ENCODE peak calls at places on chromosomes 7 and 10, in four cellular contexts. R is kidney tubule cell, F is AG20443, L is MV-4-11. E is an unnamed sample.

GRCh38 chr10:18719811-18720210 is 60.6 kb downstream of the ARL5B start:
- DNase-seq in F (peak; percentile 23), L (no peak), R (no peak), E (no peak)

GRCh38 chr7:91357379-91357778 is 93.1 kb downstream of the FZD1 start:
- DNase-seq in R (peak; percentile 77), L (no peak), F (no peak), E (no peak)

GRCh38 chr7:28613262-28613661 is 200.9 kb downstream of the CREB5 start:
- DNase-seq in L (no peak), R (peak; percentile 51), F (no peak), E (no peak)

GRCh38 chr10:50275650-50276235 is 24.4 kb upstream of the ASAH2 start:
- DNase-seq in R (peak; percentile 29), L (peak; percentile 23), F (peak; percentile 44), E (peak; percentile 19)

GRCh38 chr7:138092486-138093028 is 16.3 kb downstream of the AKR1D1 start:
- DNase-seq in L (no peak), R (peak; percentile 63), F (no peak), E (no peak)

GRCh38 chr7:155963356-155963755 is 151.1 kb upstream of the SHH start:
- DNase-seq in F (no peak), R (no peak), L (no peak), E (no peak)

GRCh38 chr7:75727881-75728592 is 10.7 kb downstream of the HIP1 start:
- DNase-seq in R (peak; percentile 66), L (peak; percentile 68), F (peak; percentile 32), E (peak; percentile 81)

GRCh38 chr7:133676805-133677370 is 424.0 kb downstream of the EXOC4 start:
- DNase-seq in F (no peak), L (no peak), R (peak; percentile 13), E (no peak)

GRCh38 chr7:133529861-133530260 is 277.0 kb downstream of the EXOC4 start:
- DNase-seq in L (no peak), R (no peak), F (no peak), E (no peak)

GRCh38 chr10:24209421-24209770 is 458 bp downstream of the KIAA1217 start:
- DNase-seq in L (no peak), F (peak; percentile 40), R (peak; percentile 87), E (peak; percentile 30)

GRCh38 chr10:77500754-77501151 is 136.9 kb downstream of the KCNMA1 start:
- DNase-seq in F (no peak), L (no peak), R (peak; percentile 75), E (no peak)

GRCh38 chr10:49361735-49362568 is 33.9 kb downstream of the DRGX start:
- DNase-seq in F (no peak), L (no peak), R (no peak), E (no peak)

GRCh38 chr7:79570904-79571303 is 117.4 kb upstream of the MAGI2 start:
- DNase-seq in F (no peak), L (no peak), R (peak; percentile 49), E (no peak)

GRCh38 chr7:17434841-17435692 is 136.6 kb downstream of the AHR start:
- DNase-seq in L (no peak), R (no peak), F (no peak), E (no peak)

GRCh38 chr10:19788902-19789301 is 27.3 kb upstream of the PLXDC2 start:
- DNase-seq in F (no peak), R (no peak), L (no peak), E (no peak)

GRCh38 chr10:15313034-15313433 is 58.1 kb downstream of the FAM171A1 start:
- DNase-seq in R (no peak), L (no peak), F (peak; percentile 24), E (no peak)

GRCh38 chr10:124173298-124173900 is 80.0 kb upstream of the CHST15 start:
- DNase-seq in R (no peak), F (no peak), L (no peak), E (no peak)

GRCh38 chr7:138784692-138785091 is 13.1 kb upstream of the TMEM213 start:
- DNase-seq in L (no peak), R (no peak), F (no peak), E (no peak)

GRCh38 chr10:209357-209756 is 74.1 kb downstream of the ZMYND11 start:
- DNase-seq in L (peak; percentile 18), R (no peak), F (no peak), E (no peak)

GRCh38 chr10:4763960-4764428 is 62.0 kb upstream of the AKR1E2 start:
- DNase-seq in L (no peak), F (peak; percentile 39), R (peak; percentile 87), E (peak; percentile 52)